ENCODE peak calls at places on chromosome 17, in eight cellular contexts. U, R, J, H, N, M, K and W are unnamed samples.

GRCh38 chr17:81514485-81514734 is 1.8 kb upstream of the ACTG1 start:
- ATAC-seq in H (no peak), U (no peak), J (no peak), N (no peak), M (no peak), R (no peak), K (no peak), W (no peak)

GRCh38 chr17:42997390-42997983 is 732 bp upstream of the RPL27 start:
- ATAC-seq in K (peak), H (no peak), R (no peak), M (no peak), U (peak), J (no peak), N (peak), W (no peak)

GRCh38 chr17:39351508-39351907 is 49.9 kb downstream of the FBXL20 start:
- ATAC-seq in N (no peak), M (no peak), K (no peak), U (no peak), H (no peak), R (no peak), J (no peak), W (no peak)

GRCh38 chr17:27607692-27608091 is 23.3 kb upstream of the LGALS9 start:
- ATAC-seq in H (no peak), K (no peak), M (no peak), N (no peak), R (no peak), J (no peak), U (no peak), W (no peak)

GRCh38 chr17:14784997-14785696 is 480.0 kb downstream of the PMP22 start:
- ATAC-seq in M (no peak), K (peak), N (no peak), R (no peak), U (no peak), J (peak), H (no peak), W (no peak)

GRCh38 chr17:81379523-81379942 is 15.7 kb upstream of the BAHCC1 start:
- ATAC-seq in M (no peak), H (no peak), N (peak), U (peak), J (no peak), K (peak), R (peak), W (no peak)

GRCh38 chr17:8698142-8699050 is 46.2 kb downstream of the CCDC42 start:
- ATAC-seq in M (peak), U (no peak), H (no peak), N (no peak), K (peak), R (no peak), J (no peak), W (peak)

GRCh38 chr17:33038740-33039139 is 47.1 kb downstream of the SPACA3 start:
- ATAC-seq in R (no peak), U (no peak), M (peak), H (no peak), N (no peak), J (no peak), K (peak), W (no peak)

GRCh38 chr17:29384901-29385300 is 5.3 kb upstream of the TAOK1 start:
- ATAC-seq in N (no peak), J (no peak), R (no peak), H (no peak), K (no peak), M (no peak), U (peak), W (no peak)

GRCh38 chr17:48624544-48625501 is 1.3 kb downstream of the HOXB9 start:
- ATAC-seq in R (peak), H (no peak), M (no peak), K (peak), U (peak), J (peak), N (peak), W (peak)

GRCh38 chr17:61279476-61280145 is 120.0 kb upstream of the TBX2 start:
- ATAC-seq in K (no peak), H (no peak), N (peak), J (no peak), R (no peak), M (peak), U (no peak), W (no peak)

GRCh38 chr17:3956983-3957382 is 7.3 kb downstream of the ATP2A3 start:
- ATAC-seq in M (no peak), K (no peak), N (no peak), R (no peak), H (no peak), J (no peak), U (no peak), W (no peak)

GRCh38 chr17:18331879-18332278 is 16.8 kb downstream of the SMCR8 start:
- ATAC-seq in K (no peak), M (no peak), U (no peak), J (peak), H (no peak), R (no peak), N (no peak), W (no peak)

GRCh38 chr17:37826497-37827115 is 81.7 kb upstream of the HNF1B start:
- ATAC-seq in H (no peak), R (no peak), K (peak), U (no peak), N (no peak), J (no peak), M (peak), W (no peak)

GRCh38 chr17:44942456-44942855 is 5.1 kb downstream of the KIF18B start:
- ATAC-seq in J (no peak), R (no peak), U (no peak), M (no peak), K (no peak), H (no peak), N (no peak), W (no peak)

GRCh38 chr17:47781397-47781796 is 40.2 kb downstream of the OSBPL7 start:
- ATAC-seq in J (no peak), H (no peak), R (no peak), N (no peak), K (no peak), U (no peak), M (no peak), W (no peak)

GRCh38 chr17:37717627-37718382 is 27.1 kb downstream of the HNF1B start:
- ATAC-seq in H (no peak), N (no peak), M (no peak), U (peak), K (peak), R (no peak), J (no peak), W (no peak)

GRCh38 chr17:12983986-12984932 is 33.6 kb downstream of the ELAC2 start:
- ATAC-seq in K (peak), U (peak), R (no peak), M (peak), J (no peak), H (peak), N (peak), W (peak)

GRCh38 chr17:22268912-22269220 is 576.5 kb downstream of the KCNJ18 start:
- ATAC-seq in J (no peak), M (no peak), R (no peak), U (no peak), H (no peak), K (no peak), N (no peak), W (no peak)

GRCh38 chr17:45022655-45023339 is 28.6 kb downstream of the DCAKD start:
- ATAC-seq in H (no peak), M (no peak), R (no peak), N (no peak), J (no peak), K (no peak), U (no peak), W (no peak)

GRCh38 chr17:65374966-65375365 is 186.5 kb downstream of the AXIN2 start:
- ATAC-seq in N (no peak), K (no peak), M (no peak), U (no peak), R (no peak), H (no peak), J (no peak), W (no peak)

GRCh38 chr17:48930435-48930873 is 14.2 kb downstream of the SNF8 start:
- ATAC-seq in N (peak), U (peak), R (no peak), H (no peak), J (no peak), M (no peak), K (no peak), W (no peak)

GRCh38 chr17:44222112-44222869 is 2.8 kb upstream of the UBTF start:
- ATAC-seq in H (peak), U (peak), M (peak), N (peak), R (peak), J (no peak), K (peak), W (peak)

GRCh38 chr17:2070241-2071023 is 15.5 kb downstream of the HIC1 start:
- ATAC-seq in M (no peak), H (no peak), J (peak), N (no peak), U (no peak), K (no peak), R (peak), W (no peak)

GRCh38 chr17:48238933-48239602 is 131.5 kb downstream of the SNX11 start:
- ATAC-seq in N (no peak), J (no peak), H (no peak), K (no peak), R (no peak), M (no peak), U (no peak), W (no peak)

GRCh38 chr17:63647065-63647725 is 25.0 kb downstream of the MAP3K3 start:
- ATAC-seq in R (no peak), N (peak), U (peak), J (no peak), K (peak), M (no peak), H (no peak), W (no peak)

GRCh38 chr17:48053758-48054237 is 5.6 kb downstream of the NFE2L1 start:
- ATAC-seq in J (no peak), R (no peak), M (no peak), H (peak), K (no peak), N (peak), U (no peak), W (no peak)

GRCh38 chr17:75012320-75013076 is at the start of gene MRPL58:
- ATAC-seq in U (peak), R (peak), J (peak), H (peak), N (peak), M (peak), K (peak), W (peak)

GRCh38 chr17:80274317-80274716 is 13.7 kb downstream of the RNF213 start:
- ATAC-seq in U (no peak), N (no peak), R (no peak), H (no peak), K (no peak), M (no peak), J (no peak), W (no peak)

GRCh38 chr17:60534613-60535157 is 8.6 kb upstream of the APPBP2 start:
- ATAC-seq in K (no peak), R (no peak), M (no peak), H (no peak), U (no peak), N (no peak), J (no peak), W (no peak)

GRCh38 chr17:75516619-75517276 is 420 bp downstream of the TSEN54 start:
- ATAC-seq in U (peak), H (no peak), N (no peak), M (no peak), J (peak), K (no peak), R (no peak), W (peak)

GRCh38 chr17:48470388-48471034 is 40.5 kb upstream of the SKAP1 start:
- ATAC-seq in K (no peak), U (no peak), H (no peak), J (no peak), M (no peak), N (no peak), R (no peak), W (no peak)

GRCh38 chr17:13114601-13115024 is 96.8 kb upstream of the ELAC2 start:
- ATAC-seq in N (no peak), K (peak), M (peak), H (no peak), R (peak), U (no peak), J (no peak), W (peak)

GRCh38 chr17:11624968-11625367 is 26.7 kb downstream of the DNAH9 start:
- ATAC-seq in H (no peak), U (no peak), R (no peak), N (no peak), M (no peak), J (no peak), K (no peak), W (no peak)

GRCh38 chr17:83176956-83177583 is 97.7 kb downstream of the METRNL start:
- ATAC-seq in M (no peak), R (no peak), J (no peak), H (no peak), N (no peak), U (no peak), K (no peak), W (no peak)
- H3K4me3 ChIP-seq in M (no peak), R (no peak), J (no peak), H (no peak), N (no peak), U (no peak), K (no peak), W (no peak)

GRCh38 chr17:40493697-40494096 is 7.7 kb downstream of the TNS4 start:
- ATAC-seq in H (no peak), U (no peak), R (no peak), N (no peak), M (no peak), K (no peak), J (no peak), W (no peak)
- H3K27ac ChIP-seq in H (no peak), U (peak), R (no peak), N (no peak), M (no peak), K (no peak), J (no peak), W (no peak)

DNA sequence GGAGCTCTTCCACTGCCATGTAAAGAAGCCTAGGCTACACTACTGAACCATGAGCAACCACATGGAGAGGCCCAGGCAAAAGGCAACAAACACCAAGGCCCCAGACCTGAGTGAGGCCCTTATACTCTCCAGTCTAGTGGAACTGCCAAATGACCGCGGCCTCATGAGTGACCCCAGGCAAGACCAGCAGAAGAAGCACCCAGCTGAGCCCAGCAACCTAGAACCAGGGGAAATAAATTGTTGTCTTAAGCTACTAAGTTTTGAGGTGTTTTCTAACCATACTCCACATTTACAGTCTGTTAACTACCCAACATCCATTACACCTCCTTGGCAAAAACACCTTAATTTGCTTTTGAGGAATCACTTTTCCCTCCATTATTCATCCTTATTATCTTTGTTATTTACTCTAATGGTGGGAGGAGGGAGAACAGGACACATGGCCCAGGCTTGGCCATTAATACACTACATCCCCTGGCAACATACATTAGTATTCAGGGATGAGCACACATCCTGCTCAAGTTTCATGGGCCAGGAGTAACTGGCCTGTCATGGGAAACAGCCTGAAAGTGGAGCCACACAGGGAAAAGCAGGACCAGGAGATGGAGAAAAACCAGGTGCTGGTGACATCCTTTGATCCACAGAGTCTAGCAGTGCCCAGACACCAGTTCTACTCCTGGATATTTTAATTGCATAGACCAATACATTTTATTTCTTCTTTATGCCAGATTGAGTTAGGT is 26.2 kb downstream of the SLC39A11 start:
- ATAC-seq in M (no peak), R (no peak), N (peak), H (peak), J (no peak), U (peak), K (no peak), W (no peak)
- H3K4me3 ChIP-seq in M (no peak), R (no peak), N (no peak), H (no peak), J (no peak), U (no peak), K (no peak), W (no peak)

GRCh38 chr17:59421722-59422121 is 90.3 kb downstream of the YPEL2 start:
- ATAC-seq in N (no peak), U (no peak), R (no peak), K (no peak), M (no peak), H (no peak), J (no peak), W (no peak)

GRCh38 chr17:59423137-59423703 is 91.8 kb downstream of the YPEL2 start:
- ATAC-seq in K (peak), N (peak), U (peak), M (peak), R (peak), H (peak), J (no peak), W (peak)

GRCh38 chr17:59423903-59424302 is 92.4 kb downstream of the YPEL2 start:
- ATAC-seq in K (no peak), M (no peak), N (peak), J (no peak), U (no peak), R (no peak), H (peak), W (no peak)

GRCh38 chr17:59418732-59419166 is 87.3 kb downstream of the YPEL2 start:
- ATAC-seq in N (no peak), H (no peak), U (no peak), M (no peak), J (no peak), K (no peak), R (no peak), W (peak)

DNA sequence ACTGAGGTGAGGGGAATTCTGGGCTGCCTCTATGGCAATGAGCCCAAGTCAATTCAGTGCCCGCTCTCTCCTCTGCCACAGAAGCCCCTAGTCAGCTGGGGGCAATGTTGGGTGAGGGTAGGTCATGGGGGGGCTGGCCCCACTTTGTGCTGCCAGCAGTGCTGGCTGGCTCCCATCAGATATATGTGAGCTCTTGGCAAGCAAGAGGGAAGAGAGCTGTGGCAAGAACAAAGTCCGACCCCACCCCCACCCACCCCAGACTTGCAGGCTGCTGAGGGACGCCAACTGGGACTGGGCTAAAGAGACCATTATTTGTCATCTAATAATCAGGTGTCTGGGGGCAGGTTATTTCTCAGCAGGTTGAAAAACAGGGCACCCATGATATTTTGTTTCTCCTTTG is 89.4 kb downstream of the YPEL2 start:
- ATAC-seq in J (no peak), M (no peak), R (peak), H (no peak), N (no peak), U (no peak), K (no peak), W (no peak)
- H3K27ac ChIP-seq in J (no peak), M (peak), R (no peak), H (peak), N (peak), U (no peak), K (no peak), W (no peak)

GRCh38 chr17:7684856-7685532 is 2.3 kb downstream of the TP53 start:
- ATAC-seq in M (no peak), R (no peak), J (no peak), U (no peak), N (no peak), H (no peak), K (no peak), W (no peak)
- H3K4me3 ChIP-seq in M (peak), R (peak), J (peak), U (peak), N (peak), H (peak), K (peak), W (peak)

GRCh38 chr17:393806-394717 is 41.5 kb upstream of the RPH3AL start:
- ATAC-seq in J (no peak), K (no peak), R (no peak), N (no peak), M (peak), U (no peak), H (no peak), W (no peak)
- H3K27ac ChIP-seq in J (no peak), K (no peak), R (no peak), N (no peak), M (no peak), U (no peak), H (no peak), W (no peak)

DNA sequence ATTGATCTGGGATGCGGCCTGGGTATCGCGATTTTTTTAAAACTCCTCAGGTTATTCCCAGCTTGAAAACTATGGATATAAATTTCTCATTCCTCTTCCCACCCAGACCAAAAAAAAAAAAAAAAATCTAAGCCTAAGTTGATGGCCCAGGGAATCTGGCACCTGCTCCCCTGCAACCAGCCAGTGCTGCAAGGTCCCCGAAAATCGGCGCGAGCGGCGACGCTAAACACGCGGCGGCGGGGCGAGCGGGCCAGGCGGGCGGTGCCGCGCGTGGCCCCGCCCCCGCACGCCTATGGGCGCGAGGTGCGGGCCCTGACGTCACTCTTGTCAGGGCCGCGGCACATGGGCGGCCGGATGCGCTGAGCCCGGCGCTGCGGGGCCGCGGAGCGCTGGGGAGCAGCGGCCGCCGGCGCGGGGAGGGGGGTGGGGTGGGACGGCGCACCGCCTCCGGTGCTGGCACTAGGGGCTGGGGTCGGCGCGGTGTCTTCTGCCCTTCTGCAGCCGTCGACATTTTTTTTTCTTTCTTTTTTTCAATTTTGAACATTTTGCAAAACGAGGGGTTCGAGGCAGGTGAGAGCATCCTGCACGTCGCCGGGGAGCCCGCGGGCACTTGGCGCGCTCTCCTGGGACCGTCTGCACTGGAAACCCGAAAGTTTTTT is at the start of gene HLF:
- ATAC-seq in U (peak), N (peak), J (peak), K (peak), H (peak), R (peak), M (peak), W (peak)
- H3K4me3 ChIP-seq in U (peak), N (peak), J (peak), K (peak), H (peak), R (peak), M (peak), W (peak)

GRCh38 chr17:21177401-21177800 is 36.6 kb downstream of the TMEM11 start:
- ATAC-seq in M (no peak), N (no peak), H (no peak), R (no peak), J (no peak), U (no peak), K (no peak), W (no peak)
- H3K27ac ChIP-seq in M (no peak), N (no peak), H (no peak), R (no peak), J (no peak), U (no peak), K (no peak), W (no peak)